ENCODE peak calls at places on chromosome 12, in five cellular contexts. One of them, this sample, is unnamed. For H3K36me3 and H3K4me1, the result is how much of the 10 kb centered on the place peaks cover.

GRCh38 chr12:122834229-122834920 is 882 bp upstream of the HIP1R start:
- DNase-seq in uterus: no peak
- DNase-seq in heart right ventricle: peak
- DNase-seq in CD8-positive, alpha-beta T cell: no peak
- DNase-seq in ascending aorta: no peak
- DNase-seq in this sample: peak

GRCh38 chr12:118356809-118357326 is 15.8 kb downstream of the TAOK3 start:
- DNase-seq in uterus: no peak
- DNase-seq in heart right ventricle: no peak
- DNase-seq in CD8-positive, alpha-beta T cell: no peak
- DNase-seq in ascending aorta: no peak
- DNase-seq in this sample: no peak

GRCh38 chr12:49959570-49960473 is 1.9 kb upstream of the AQP5 start:
- DNase-seq in uterus: no peak
- DNase-seq in heart right ventricle: no peak
- DNase-seq in CD8-positive, alpha-beta T cell: no peak
- DNase-seq in ascending aorta: no peak
- DNase-seq in this sample: no peak

GRCh38 chr12:99455350-99456037 is 192.1 kb upstream of the GARIN6 start:
- DNase-seq in uterus: no peak
- DNase-seq in heart right ventricle: no peak
- DNase-seq in CD8-positive, alpha-beta T cell: no peak
- DNase-seq in ascending aorta: no peak
- DNase-seq in this sample: no peak

GRCh38 chr12:78340406-78340805 is 509.7 kb downstream of the NAV3 start:
- DNase-seq in uterus: no peak
- DNase-seq in heart right ventricle: no peak
- DNase-seq in CD8-positive, alpha-beta T cell: no peak
- DNase-seq in ascending aorta: no peak
- DNase-seq in this sample: no peak

GRCh38 chr12:45298721-45299120 is 82.8 kb downstream of the ANO6 start:
- DNase-seq in uterus: no peak
- DNase-seq in heart right ventricle: no peak
- DNase-seq in CD8-positive, alpha-beta T cell: no peak
- DNase-seq in ascending aorta: no peak
- DNase-seq in this sample: no peak

GRCh38 chr12:108268397-108268796 is 70.7 kb downstream of the CMKLR1 start:
- DNase-seq in uterus: no peak
- DNase-seq in heart right ventricle: no peak
- DNase-seq in CD8-positive, alpha-beta T cell: no peak
- DNase-seq in ascending aorta: no peak
- DNase-seq in this sample: no peak

GRCh38 chr12:130280226-130280625 is 57.5 kb upstream of the PIWIL1 start:
- DNase-seq in uterus: no peak
- DNase-seq in heart right ventricle: no peak
- DNase-seq in CD8-positive, alpha-beta T cell: no peak
- DNase-seq in ascending aorta: no peak
- DNase-seq in this sample: no peak

GRCh38 chr12:12195516-12195915 is 71.3 kb downstream of the LRP6 start:
- DNase-seq in uterus: no peak
- DNase-seq in heart right ventricle: no peak
- DNase-seq in CD8-positive, alpha-beta T cell: no peak
- DNase-seq in ascending aorta: no peak
- DNase-seq in this sample: no peak

GRCh38 chr12:74339211-74339610 is 198.4 kb upstream of the ATXN7L3B start:
- DNase-seq in uterus: no peak
- DNase-seq in heart right ventricle: no peak
- DNase-seq in CD8-positive, alpha-beta T cell: no peak
- DNase-seq in ascending aorta: no peak
- DNase-seq in this sample: no peak

GRCh38 chr12:47988073-47989022 is 15.9 kb downstream of the COL2A1 start:
- DNase-seq in uterus: no peak
- DNase-seq in heart right ventricle: no peak
- DNase-seq in CD8-positive, alpha-beta T cell: no peak
- DNase-seq in ascending aorta: no peak
- DNase-seq in this sample: no peak

GRCh38 chr12:30243426-30243825 is 452.2 kb downstream of the IPO8 start:
- DNase-seq in uterus: no peak
- DNase-seq in heart right ventricle: no peak
- DNase-seq in CD8-positive, alpha-beta T cell: no peak
- DNase-seq in ascending aorta: no peak
- DNase-seq in this sample: no peak

GRCh38 chr12:130247634-130248237 is 85.5 kb downstream of the FZD10 start:
- DNase-seq in uterus: no peak
- DNase-seq in heart right ventricle: no peak
- DNase-seq in CD8-positive, alpha-beta T cell: no peak
- DNase-seq in ascending aorta: no peak
- DNase-seq in this sample: no peak

GRCh38 chr12:126668961-126669360 is 1598.0 kb upstream of the TMEM132C start:
- DNase-seq in uterus: no peak
- DNase-seq in heart right ventricle: no peak
- DNase-seq in CD8-positive, alpha-beta T cell: no peak
- DNase-seq in ascending aorta: no peak
- DNase-seq in this sample: no peak

GRCh38 chr12:107557026-107557425 is 128.6 kb upstream of the PWP1 start:
- DNase-seq in uterus: no peak
- DNase-seq in heart right ventricle: no peak
- DNase-seq in CD8-positive, alpha-beta T cell: no peak
- DNase-seq in ascending aorta: no peak
- DNase-seq in this sample: no peak

GRCh38 chr12:74441872-74442271 is 95.8 kb upstream of the ATXN7L3B start:
- DNase-seq in uterus: no peak
- DNase-seq in heart right ventricle: no peak
- DNase-seq in CD8-positive, alpha-beta T cell: no peak
- DNase-seq in ascending aorta: no peak
- DNase-seq in this sample: no peak

GRCh38 chr12:99253068-99253467 is 394.5 kb upstream of the GARIN6 start:
- DNase-seq in uterus: no peak
- DNase-seq in heart right ventricle: no peak
- DNase-seq in CD8-positive, alpha-beta T cell: no peak
- DNase-seq in ascending aorta: no peak
- DNase-seq in this sample: no peak

GRCh38 chr12:111503116-111503515 is 96.0 kb downstream of the ATXN2 start:
- DNase-seq in uterus: no peak
- DNase-seq in heart right ventricle: no peak
- DNase-seq in CD8-positive, alpha-beta T cell: no peak
- DNase-seq in ascending aorta: no peak
- DNase-seq in this sample: no peak

GRCh38 chr12:57835366-57836288 is 10.9 kb downstream of the CTDSP2 start:
- DNase-seq in uterus: no peak
- DNase-seq in heart right ventricle: no peak
- DNase-seq in CD8-positive, alpha-beta T cell: no peak
- DNase-seq in ascending aorta: no peak
- DNase-seq in this sample: no peak

GRCh38 chr12:122980192-122981035 is at the start of gene ARL6IP4:
- DNase-seq in uterus: peak
- DNase-seq in heart right ventricle: peak
- DNase-seq in CD8-positive, alpha-beta T cell: peak
- DNase-seq in ascending aorta: no peak
- DNase-seq in this sample: peak

GRCh38 chr12:132824053-132824452 is 4.6 kb downstream of the GOLGA3 start:
- DNase-seq in uterus: no peak
- DNase-seq in heart right ventricle: no peak
- DNase-seq in CD8-positive, alpha-beta T cell: no peak
- DNase-seq in ascending aorta: no peak
- DNase-seq in this sample: no peak

GRCh38 chr12:101862245-101862644 is 15.1 kb upstream of the DRAM1 start:
- DNase-seq in uterus: no peak
- DNase-seq in heart right ventricle: no peak
- DNase-seq in CD8-positive, alpha-beta T cell: no peak
- DNase-seq in ascending aorta: no peak
- DNase-seq in this sample: no peak

GRCh38 chr12:49415426-49416040 is 48.3 kb downstream of the SPATS2 start:
- DNase-seq in uterus: no peak
- DNase-seq in heart right ventricle: no peak
- DNase-seq in CD8-positive, alpha-beta T cell: no peak
- DNase-seq in ascending aorta: no peak
- DNase-seq in this sample: no peak

GRCh38 chr12:94336201-94336915 is 123.3 kb downstream of the CEP83 start:
- DNase-seq in uterus: no peak
- DNase-seq in heart right ventricle: no peak
- DNase-seq in CD8-positive, alpha-beta T cell: no peak
- DNase-seq in ascending aorta: no peak
- DNase-seq in this sample: no peak

GRCh38 chr12:41979574-41979973 is 165.1 kb downstream of the GXYLT1 start:
- DNase-seq in uterus: no peak
- DNase-seq in heart right ventricle: no peak
- DNase-seq in CD8-positive, alpha-beta T cell: no peak
- DNase-seq in ascending aorta: no peak
- DNase-seq in this sample: no peak

GRCh38 chr12:46459111-46459510 is 86.5 kb upstream of the SLC38A2 start:
- DNase-seq in uterus: no peak
- DNase-seq in heart right ventricle: no peak
- DNase-seq in CD8-positive, alpha-beta T cell: no peak
- DNase-seq in ascending aorta: no peak
- DNase-seq in this sample: no peak

GRCh38 chr12:111446044-111446581 is 40.4 kb downstream of the SH2B3 start:
- DNase-seq in uterus: peak
- DNase-seq in heart right ventricle: no peak
- DNase-seq in CD8-positive, alpha-beta T cell: peak
- DNase-seq in ascending aorta: no peak
- DNase-seq in this sample: no peak

GRCh38 chr12:68622250-68622649 is 11.6 kb downstream of the RAP1B start:
- DNase-seq in uterus: no peak
- DNase-seq in heart right ventricle: no peak
- DNase-seq in CD8-positive, alpha-beta T cell: no peak
- DNase-seq in ascending aorta: no peak
- DNase-seq in this sample: no peak
- H3K36me3 ChIP-seq in uterus: under half
- H3K36me3 ChIP-seq in heart right ventricle: under half
- H3K36me3 ChIP-seq in CD8-positive, alpha-beta T cell: under half
- H3K36me3 ChIP-seq in ascending aorta: under half
- H3K36me3 ChIP-seq in this sample: under half

GRCh38 chr12:109828754-109829511 is 4.3 kb downstream of the TRPV4 start:
- DNase-seq in uterus: no peak
- DNase-seq in heart right ventricle: no peak
- DNase-seq in CD8-positive, alpha-beta T cell: no peak
- DNase-seq in ascending aorta: no peak
- DNase-seq in this sample: no peak
- H3K4me1 ChIP-seq in uterus: under half
- H3K4me1 ChIP-seq in heart right ventricle: under half
- H3K4me1 ChIP-seq in CD8-positive, alpha-beta T cell: under half
- H3K4me1 ChIP-seq in ascending aorta: under half
- H3K4me1 ChIP-seq in this sample: under half

GRCh38 chr12:115341442-115341841 is 657.5 kb upstream of the TBX3 start:
- DNase-seq in uterus: peak
- DNase-seq in heart right ventricle: peak
- DNase-seq in CD8-positive, alpha-beta T cell: no peak
- DNase-seq in ascending aorta: peak
- DNase-seq in this sample: peak
- H3K27ac ChIP-seq in uterus: peak
- H3K27ac ChIP-seq in heart right ventricle: peak
- H3K27ac ChIP-seq in CD8-positive, alpha-beta T cell: no peak
- H3K27ac ChIP-seq in ascending aorta: peak
- H3K27ac ChIP-seq in this sample: no peak

DNA sequence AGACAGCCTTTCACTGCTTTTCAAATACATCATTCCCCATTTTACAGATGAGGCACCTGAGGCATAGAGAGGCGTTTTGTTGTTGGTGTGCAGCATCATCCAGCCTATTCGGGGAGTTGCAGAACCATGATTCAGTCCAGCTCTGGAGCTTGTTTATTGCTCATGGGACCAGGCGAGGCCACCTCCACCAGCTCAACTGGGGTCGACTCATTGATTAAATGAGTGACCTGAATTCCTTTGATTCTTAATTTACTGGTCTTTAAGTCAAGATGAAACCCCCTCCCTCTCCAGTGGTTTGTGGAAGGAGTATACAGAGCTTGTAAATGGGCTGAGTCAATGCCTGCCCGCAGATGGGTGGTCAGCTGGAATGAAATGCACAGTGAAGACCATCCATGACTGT is 161.9 kb downstream of the CHST11 start:
- DNase-seq in uterus: no peak
- DNase-seq in heart right ventricle: no peak
- DNase-seq in CD8-positive, alpha-beta T cell: no peak
- DNase-seq in ascending aorta: no peak
- DNase-seq in this sample: no peak
- H3K36me3 ChIP-seq in uterus: under half
- H3K36me3 ChIP-seq in heart right ventricle: under half
- H3K36me3 ChIP-seq in CD8-positive, alpha-beta T cell: under half
- H3K36me3 ChIP-seq in ascending aorta: under half
- H3K36me3 ChIP-seq in this sample: under half

GRCh38 chr12:24933694-24934407 is 15.1 kb downstream of the BCAT1 start:
- DNase-seq in uterus: no peak
- DNase-seq in heart right ventricle: no peak
- DNase-seq in CD8-positive, alpha-beta T cell: no peak
- DNase-seq in ascending aorta: no peak
- DNase-seq in this sample: no peak
- H3K4me1 ChIP-seq in uterus: under half
- H3K4me1 ChIP-seq in heart right ventricle: under half
- H3K4me1 ChIP-seq in CD8-positive, alpha-beta T cell: under half
- H3K4me1 ChIP-seq in ascending aorta: under half
- H3K4me1 ChIP-seq in this sample: under half

GRCh38 chr12:31589582-31589895 is 1.4 kb downstream of the DENND5B start:
- DNase-seq in uterus: no peak
- DNase-seq in heart right ventricle: peak
- DNase-seq in CD8-positive, alpha-beta T cell: no peak
- DNase-seq in ascending aorta: no peak
- DNase-seq in this sample: no peak
- H3K27ac ChIP-seq in uterus: peak
- H3K27ac ChIP-seq in heart right ventricle: peak
- H3K27ac ChIP-seq in CD8-positive, alpha-beta T cell: no peak
- H3K27ac ChIP-seq in ascending aorta: peak
- H3K27ac ChIP-seq in this sample: peak

GRCh38 chr12:54258286-54258685 is 21.6 kb downstream of the CBX5 start:
- DNase-seq in uterus: no peak
- DNase-seq in heart right ventricle: no peak
- DNase-seq in CD8-positive, alpha-beta T cell: no peak
- DNase-seq in ascending aorta: no peak
- DNase-seq in this sample: no peak

GRCh38 chr12:54257332-54257731 is 22.6 kb downstream of the CBX5 start:
- DNase-seq in uterus: no peak
- DNase-seq in heart right ventricle: no peak
- DNase-seq in CD8-positive, alpha-beta T cell: no peak
- DNase-seq in ascending aorta: no peak
- DNase-seq in this sample: no peak

GRCh38 chr12:54251667-54252284 is 28.1 kb downstream of the CBX5 start:
- DNase-seq in uterus: no peak
- DNase-seq in heart right ventricle: no peak
- DNase-seq in CD8-positive, alpha-beta T cell: no peak
- DNase-seq in ascending aorta: no peak
- DNase-seq in this sample: no peak

GRCh38 chr12:54249489-54249888 is 30.4 kb downstream of the CBX5 start:
- DNase-seq in uterus: no peak
- DNase-seq in heart right ventricle: no peak
- DNase-seq in CD8-positive, alpha-beta T cell: no peak
- DNase-seq in ascending aorta: no peak
- DNase-seq in this sample: no peak

GRCh38 chr12:54253240-54253639 is 26.7 kb downstream of the CBX5 start:
- DNase-seq in uterus: no peak
- DNase-seq in heart right ventricle: no peak
- DNase-seq in CD8-positive, alpha-beta T cell: no peak
- DNase-seq in ascending aorta: no peak
- DNase-seq in this sample: no peak
- H3K36me3 ChIP-seq in uterus: under half
- H3K36me3 ChIP-seq in heart right ventricle: half or more
- H3K36me3 ChIP-seq in CD8-positive, alpha-beta T cell: under half
- H3K36me3 ChIP-seq in ascending aorta: under half
- H3K36me3 ChIP-seq in this sample: under half

This sample was measured in tibial nerve.